ENCODE peak calls at places on chromosomes 3 and 15, in six cellular contexts. V is cardiac fibroblast, C is aorta, O is dorsolateral prefrontal cortex, R is choroid plexus epithelial cell, T is heart right ventricle. P is an unnamed sample.

GRCh38 chr3:187264946-187265345 is 26.6 kb downstream of the MASP1 start:
- DNase-seq in V (peak; percentile 65), C (no peak), O (no peak), R (peak; percentile 60), T (no peak), P (no peak)

GRCh38 chr3:30894521-30895289 is at the start of gene GADL1:
- DNase-seq in V (peak; percentile 28), C (peak; percentile 69), O (peak; percentile 44), R (peak; percentile 23), T (peak; percentile 23), P (peak; percentile 35)

GRCh38 chr3:85835857-85836470 is 877.2 kb downstream of the CADM2 start:
- DNase-seq in V (no peak), C (no peak), O (no peak), R (no peak), T (no peak), P (no peak)

GRCh38 chr15:71748327-71748726 is 62.0 kb upstream of the NR2E3 start:
- DNase-seq in V (peak; percentile 64), C (no peak), O (no peak), R (peak; percentile 62), T (no peak), P (no peak)

GRCh38 chr15:68986292-68986691 is 28.2 kb upstream of the NOX5 start:
- DNase-seq in V (no peak), C (no peak), O (no peak), R (no peak), T (no peak), P (no peak)

GRCh38 chr15:62115847-62116246 is 49.1 kb downstream of the C2CD4A start:
- DNase-seq in V (no peak), C (no peak), O (no peak), R (no peak), T (no peak), P (no peak)

GRCh38 chr3:32837366-32837765 is 19.6 kb downstream of the TRIM71 start:
- DNase-seq in V (no peak), C (no peak), O (no peak), R (no peak), T (no peak), P (no peak)

GRCh38 chr3:63814300-63814699 is 4.8 kb upstream of the C3orf49 start:
- DNase-seq in V (peak; percentile 14), C (no peak), O (no peak), R (peak; percentile 61), T (no peak), P (no peak)

GRCh38 chr3:171753025-171753472 is 57.2 kb downstream of the PLD1 start:
- DNase-seq in V (peak; percentile 55), C (no peak), O (no peak), R (peak; percentile 54), T (peak; percentile 63), P (no peak)

GRCh38 chr15:57323806-57324589 is 52.3 kb upstream of the CGNL1 start:
- DNase-seq in V (no peak), C (no peak), O (no peak), R (peak; percentile 94), T (no peak), P (no peak)

GRCh38 chr3:28334552-28334951 is 14.0 kb upstream of the ZCWPW2 start:
- DNase-seq in V (peak; percentile 24), C (no peak), O (no peak), R (peak; percentile 31), T (no peak), P (no peak)

GRCh38 chr3:39804951-39805350 is 4.5 kb upstream of the MYRIP start:
- DNase-seq in V (peak; percentile 19), C (no peak), O (no peak), R (no peak), T (no peak), P (no peak)

GRCh38 chr3:143121240-143122088 is 1.9 kb downstream of the CHST2 start:
- DNase-seq in V (peak; percentile 83), C (peak; percentile 67), O (peak; percentile 63), R (peak; percentile 87), T (peak; percentile 50), P (no peak)

GRCh38 chr3:171284308-171285075 is 175.7 kb downstream of the TNIK start:
- DNase-seq in V (peak; percentile 98), C (peak; percentile 57), O (no peak), R (peak; percentile 99), T (peak; percentile 50), P (no peak)

GRCh38 chr3:16338999-16339398 is 74.0 kb downstream of the OXNAD1 start:
- DNase-seq in V (peak; percentile 98), C (no peak), O (no peak), R (peak; percentile 97), T (no peak), P (no peak)

GRCh38 chr3:154105218-154105975 is 15.8 kb upstream of the ARHGEF26 start:
- DNase-seq in V (no peak), C (peak; percentile 32), O (no peak), R (peak; percentile 18), T (no peak), P (no peak)

GRCh38 chr15:66745530-66746230 is 43.6 kb downstream of the SMAD6 start:
- DNase-seq in V (no peak), C (peak; percentile 16), O (no peak), R (no peak), T (no peak), P (peak; percentile 21)

GRCh38 chr3:175294793-175295192 is 435.7 kb downstream of the NAALADL2 start:
- DNase-seq in V (no peak), C (no peak), O (no peak), R (no peak), T (no peak), P (no peak)

GRCh38 chr3:62044874-62045273 is 328.5 kb downstream of the FEZF2 start:
- DNase-seq in V (no peak), C (no peak), O (no peak), R (no peak), T (no peak), P (no peak)

GRCh38 chr3:57980416-57980815 is 27.8 kb upstream of the FLNB start:
- DNase-seq in V (no peak), C (no peak), O (no peak), R (no peak), T (no peak), P (no peak)

DNA sequence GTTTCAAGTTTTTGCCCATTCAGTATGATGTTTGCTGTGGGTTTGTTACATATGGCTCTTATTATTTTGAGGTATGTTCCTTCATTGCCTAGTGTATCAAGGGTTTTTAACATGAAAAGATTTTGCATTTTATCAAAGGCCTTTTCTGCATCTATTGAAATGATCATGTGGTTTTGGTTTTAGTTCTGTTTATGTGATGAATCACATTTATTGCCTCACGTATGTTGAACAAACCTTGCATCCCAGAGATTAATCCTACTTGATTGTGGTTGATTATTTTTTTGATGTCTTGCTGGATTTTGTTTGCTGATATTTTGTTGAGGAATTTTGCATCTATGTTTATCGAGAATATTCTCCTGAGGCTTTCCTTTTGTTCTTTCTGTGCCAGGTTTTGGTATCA is 39.4 kb downstream of the TMCO5A start:
- DNase-seq in V (peak; percentile 9), C (no peak), O (no peak), R (peak; percentile 42), T (no peak), P (no peak)
- H3K4me3 ChIP-seq in V (no peak overlapping the region), C (no peak overlapping the region), O (no peak overlapping the region), R (no peak overlapping the region), T (no peak overlapping the region), P (no peak overlapping the region)

GRCh38 chr15:67820992-67821783 is 4.1 kb upstream of the SKOR1 start:
- DNase-seq in V (peak; percentile 60), C (no peak), O (no peak), R (peak; percentile 64), T (peak; percentile 67), P (no peak)

GRCh38 chr15:67821784-67822451 is 3.4 kb upstream of the SKOR1 start:
- DNase-seq in V (no peak), C (no peak), O (no peak), R (no peak), T (no peak), P (no peak)

GRCh38 chr15:67820147-67820991 is 4.9 kb upstream of the SKOR1 start:
- DNase-seq in V (no peak), C (no peak), O (no peak), R (no peak), T (no peak), P (no peak)

GRCh38 chr15:67818464-67818863 is 6.8 kb upstream of the SKOR1 start:
- DNase-seq in V (no peak), C (no peak), O (no peak), R (no peak), T (no peak), P (peak; percentile 11)

DNA sequence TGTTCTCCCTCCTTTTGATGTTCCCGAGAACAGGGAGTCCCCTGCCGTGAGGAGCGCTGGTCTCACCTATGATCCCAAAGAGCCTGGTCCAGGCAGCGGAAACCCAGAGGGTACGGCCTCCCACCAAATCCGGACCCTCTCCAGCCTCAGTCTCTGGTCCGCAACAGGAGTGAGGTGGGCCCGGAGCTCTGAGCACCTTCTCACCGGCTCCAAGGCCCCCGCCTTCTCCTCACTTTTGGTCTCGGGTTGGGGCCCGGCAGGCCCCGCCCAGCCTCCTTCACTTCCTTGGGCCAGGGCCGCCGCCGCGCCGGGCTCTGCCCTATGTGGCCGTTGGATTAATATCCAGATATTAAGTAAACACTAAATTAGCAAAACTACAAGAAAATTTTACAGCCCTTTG is 5.7 kb upstream of the SKOR1 start:
- DNase-seq in V (no peak), C (no peak), O (no peak), R (no peak), T (no peak), P (no peak)
- H3K4me3 ChIP-seq in V (no peak overlapping the region), C (no peak overlapping the region), O (no peak overlapping the region), R (no peak overlapping the region), T (no peak overlapping the region), P (no peak overlapping the region)

DNA sequence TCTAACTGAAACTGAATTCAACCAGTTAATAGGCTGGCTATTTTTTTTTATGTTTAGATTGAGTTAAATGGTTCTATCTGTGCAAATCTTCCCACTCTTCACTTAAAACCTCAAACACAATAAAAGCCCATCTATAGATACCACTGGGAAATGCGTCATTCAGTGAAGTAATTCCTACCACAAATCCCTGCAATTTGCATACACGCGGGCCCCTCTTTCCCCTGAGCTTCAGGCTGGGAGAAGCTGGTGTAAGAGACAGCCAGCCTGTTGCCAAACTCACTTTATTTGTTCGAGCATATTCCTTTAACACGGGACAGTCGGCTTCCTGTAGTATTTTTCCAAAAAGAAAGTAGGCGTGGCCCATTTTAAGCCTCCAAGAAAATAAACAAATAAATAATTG is 26.0 kb upstream of the MCTP2 start:
- DNase-seq in V (no peak), C (no peak), O (no peak), R (peak; percentile 5), T (no peak), P (peak; percentile 36)
- H3K4me3 ChIP-seq in V (no peak overlapping the region), C (no peak overlapping the region), O (no peak overlapping the region), R (no peak overlapping the region), T (no peak overlapping the region), P (no peak overlapping the region)

GRCh38 chr15:63473999-63474809 is 30.2 kb upstream of the USP3 start:
- DNase-seq in V (peak; percentile 68), C (no peak), O (no peak), R (peak; percentile 94), T (no peak), P (no peak)

GRCh38 chr15:63474810-63475316 is 29.5 kb upstream of the USP3 start:
- DNase-seq in V (no peak), C (no peak), O (no peak), R (no peak), T (no peak), P (no peak)

GRCh38 chr15:63478243-63478642 is 26.1 kb upstream of the USP3 start:
- DNase-seq in V (no peak), C (no peak), O (no peak), R (no peak), T (no peak), P (no peak)

GRCh38 chr15:63475670-63476069 is 28.7 kb upstream of the USP3 start:
- DNase-seq in V (no peak), C (no peak), O (no peak), R (no peak), T (no peak), P (no peak)

GRCh38 chr15:63476229-63476632 is 28.2 kb upstream of the USP3 start:
- DNase-seq in V (peak; percentile 99), C (no peak), O (no peak), R (peak; percentile 97), T (no peak), P (no peak)
- H3K4me3 ChIP-seq in V (no peak overlapping the region), C (no peak overlapping the region), O (no peak overlapping the region), R (no peak overlapping the region), T (no peak overlapping the region), P (no peak overlapping the region)